ENCODE peak calls at places on chromosomes 5 and 9, in seven cellular contexts. F, R, U, G, Z, X and C are unnamed samples.

GRCh38 chr5:131610198-131611063 is 24.6 kb downstream of the RAPGEF6 start:
- DNase-seq in U (no peak), G (peak; percentile 18), F (no peak), Z (no peak), R (no peak), X (no peak), C (no peak)

GRCh38 chr9:94916956-94917355 is 190.5 kb downstream of the AOPEP start:
- DNase-seq in X (no peak), U (no peak), R (no peak), Z (no peak), F (no peak), G (no peak), C (no peak)

GRCh38 chr9:115211413-115212204 is 93.7 kb upstream of the TNC start:
- DNase-seq in Z (no peak), U (no peak), X (no peak), G (no peak), R (no peak), F (no peak), C (no peak)

GRCh38 chr9:12748016-12748415 is 26.8 kb upstream of the LURAP1L start:
- DNase-seq in G (no peak), X (no peak), F (no peak), R (no peak), U (no peak), Z (no peak), C (no peak)

GRCh38 chr9:118059520-118060278 is 355.5 kb downstream of the TLR4 start:
- DNase-seq in F (peak; percentile 17), Z (no peak), G (no peak), X (no peak), R (no peak), U (peak; percentile 26), C (peak; percentile 39)

GRCh38 chr5:135950611-135951010 is 4.2 kb downstream of the LECT2 start:
- DNase-seq in X (no peak), R (no peak), U (no peak), F (no peak), Z (no peak), G (no peak), C (peak; percentile 14)

GRCh38 chr9:134066923-134067851 is 639 bp downstream of the BRD3 start:
- DNase-seq in F (no peak), U (peak; percentile 36), X (no peak), Z (peak; percentile 73), R (no peak), G (peak; percentile 36), C (peak; percentile 59)

GRCh38 chr5:27906911-27907590 is 868.7 kb upstream of the CDH9 start:
- DNase-seq in X (no peak), U (no peak), F (no peak), G (peak; percentile 2), R (no peak), Z (no peak), C (no peak)

GRCh38 chr5:151413800-151414199 is 33.6 kb upstream of the SLC36A1 start:
- DNase-seq in G (no peak), F (no peak), Z (no peak), R (no peak), U (no peak), X (no peak), C (no peak)

GRCh38 chr9:27118916-27119315 is 9.9 kb downstream of the TEK start:
- DNase-seq in X (no peak), F (no peak), U (no peak), Z (no peak), G (no peak), R (no peak), C (no peak)

GRCh38 chr5:90161399-90161798 is 248.2 kb downstream of the CETN3 start:
- DNase-seq in U (peak; percentile 51), G (no peak), X (no peak), F (peak; percentile 35), Z (no peak), R (peak; percentile 66), C (peak; percentile 39)

GRCh38 chr9:129507805-129508204 is 113.1 kb downstream of the C9orf50 start:
- DNase-seq in G (no peak), Z (no peak), F (no peak), X (no peak), R (no peak), U (no peak), C (no peak)

GRCh38 chr9:75602074-75602473 is 288.4 kb upstream of the PCSK5 start:
- DNase-seq in G (no peak), X (no peak), F (no peak), U (no peak), Z (no peak), R (no peak), C (no peak)

GRCh38 chr9:75599249-75599648 is 291.2 kb upstream of the PCSK5 start:
- DNase-seq in Z (no peak), X (no peak), U (no peak), F (no peak), R (no peak), G (no peak), C (no peak)

GRCh38 chr9:75604661-75605060 is 285.8 kb upstream of the PCSK5 start:
- DNase-seq in U (no peak), G (no peak), R (no peak), Z (no peak), X (no peak), F (no peak), C (peak; percentile 50)

DNA sequence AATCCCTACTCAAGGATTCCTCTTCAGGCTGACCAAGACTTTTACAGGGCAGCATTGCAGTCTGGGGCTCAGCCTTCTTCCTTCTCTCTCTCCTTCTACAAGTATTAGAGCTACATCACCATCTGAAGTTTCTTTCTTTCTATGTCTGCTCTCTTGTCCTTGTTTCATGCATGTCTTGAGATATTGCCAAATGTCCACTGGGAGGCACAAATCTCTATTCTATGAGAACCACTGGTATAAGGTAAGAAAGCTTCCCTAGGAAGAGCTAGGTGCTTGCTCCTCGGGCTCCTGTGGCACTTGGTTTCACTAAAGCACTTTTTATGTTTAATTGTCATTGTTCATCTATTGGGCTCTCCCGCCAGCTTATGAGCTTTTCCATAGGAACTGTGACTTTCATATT is 289.2 kb upstream of the PCSK5 start:
- DNase-seq in Z (no peak), R (no peak), G (no peak), U (no peak), F (no peak), X (no peak), C (no peak)
- TF ChIP-seq CTCF in Z (no peak), R (no peak), G (no peak), U (no peak), F (no peak), X (no peak), C (no peak)

GRCh38 chr5:181245427-181246275 is 1.9 kb upstream of the RACK1 start:
- DNase-seq in U (peak; percentile 47), F (no peak), R (no peak), X (no peak), G (no peak), Z (no peak), C (no peak)

GRCh38 chr5:181242031-181242451 is 1.7 kb downstream of the RACK1 start:
- DNase-seq in X (no peak), F (no peak), G (no peak), Z (peak; percentile 60), U (no peak), R (no peak), C (no peak)

GRCh38 chr5:181241393-181241975 is 2.2 kb downstream of the RACK1 start:
- DNase-seq in R (no peak), X (no peak), U (no peak), G (no peak), Z (peak; percentile 50), F (no peak), C (peak; percentile 87)

GRCh38 chr5:181243020-181243520 is 636 bp downstream of the RACK1 start:
- DNase-seq in R (no peak), G (no peak), Z (peak; percentile 73), X (no peak), U (no peak), F (no peak), C (peak; percentile 40)

DNA sequence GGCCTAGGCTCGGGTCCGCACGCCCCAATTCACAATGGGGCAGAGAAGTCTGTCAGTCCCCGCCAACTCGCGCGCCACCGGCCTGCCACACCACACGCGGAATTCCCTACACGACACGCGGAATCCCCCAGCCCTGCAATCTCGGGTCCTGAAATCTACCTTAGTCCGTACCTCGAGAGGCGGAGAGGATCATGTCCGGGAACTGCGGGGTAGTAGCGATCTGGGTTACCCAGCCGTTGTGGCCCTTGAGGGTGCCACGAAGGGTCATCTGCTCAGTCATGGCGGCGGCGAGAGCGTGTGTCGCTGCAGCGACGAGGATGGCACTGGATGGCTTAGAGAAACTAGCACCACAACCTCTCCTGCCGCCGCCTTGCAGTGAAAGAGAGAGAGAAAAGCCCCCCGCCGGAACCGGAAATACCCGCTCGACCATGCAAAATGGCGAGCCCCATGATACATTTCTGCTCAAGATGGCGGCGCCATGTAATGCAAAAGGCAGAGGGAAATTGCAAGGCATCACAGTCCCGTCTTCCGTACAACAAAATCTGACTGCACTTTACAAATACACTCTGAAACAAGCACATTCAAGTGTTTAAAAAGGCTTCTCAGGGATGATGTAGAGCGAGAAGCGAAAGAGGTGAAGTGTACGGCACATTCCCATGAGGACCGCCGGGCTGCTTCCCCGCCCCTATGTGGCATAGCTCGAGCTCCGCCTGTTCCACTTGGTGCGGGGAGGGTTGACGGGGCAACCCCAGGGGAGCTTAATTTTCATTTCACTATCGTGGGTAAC is at the start of gene RACK1:
- DNase-seq in F (peak; percentile 86), U (peak; percentile 85), Z (peak; percentile 93), R (peak; percentile 91), G (peak; percentile 83), X (no peak), C (peak; percentile 93)
- TF ChIP-seq POLR2A in F (peak; percentile 68), U (no peak), Z (peak; percentile 69), R (no peak), G (peak; percentile 93), X (peak; percentile 38), C (peak; percentile 98)

GRCh38 chr5:172452398-172453205 is 1.7 kb downstream of the SH3PXD2B start:
- DNase-seq in F (no peak), X (no peak), U (no peak), Z (peak; percentile 80), G (no peak), R (no peak), C (no peak)
- TF ChIP-seq CTCF in F (no peak), X (no peak), U (no peak), Z (no peak), G (peak; percentile 43), R (no peak), C (no peak)

GRCh38 chr9:76044420-76044819 is 153.9 kb downstream of the PCSK5 start:
- DNase-seq in Z (no peak), X (no peak), G (no peak), U (no peak), R (no peak), F (no peak), C (no peak)
- TF ChIP-seq POLR2A in Z (no peak), X (no peak), G (no peak), U (no peak), R (no peak), F (no peak), C (no peak)